ENCODE peak calls at places on chromosome 20, in seven cellular contexts. Z is right atrium auricular region, I is coronary artery, D is AG09309, E is fibroblast of lung, A is right lobe of liver, K is Panc1. C is an unnamed sample.

GRCh38 chr20:40993794-40994540 is 34.7 kb upstream of the TOP1 start:
- DNase-seq in Z (no peak), E (no peak), A (no peak), I (no peak), K (no peak), D (no peak), C (no peak)

GRCh38 chr20:13037727-13038126 is 29.0 kb downstream of the SPTLC3 start:
- DNase-seq in Z (no peak), I (no peak), E (no peak), K (no peak), D (no peak), A (no peak), C (no peak)

GRCh38 chr20:44017905-44018683 is 103.4 kb downstream of the TOX2 start:
- DNase-seq in A (no peak), Z (no peak), K (peak), D (peak), I (no peak), E (peak), C (peak)

GRCh38 chr20:42276718-42277117 is 658.5 kb upstream of the CHD6 start:
- DNase-seq in K (no peak), A (no peak), I (no peak), E (no peak), D (no peak), Z (no peak), C (no peak)

GRCh38 chr20:24235224-24235735 is 234.1 kb upstream of the SYNDIG1 start:
- DNase-seq in D (no peak), Z (no peak), A (no peak), K (no peak), E (peak), I (no peak), C (no peak)

GRCh38 chr20:4512891-4513550 is 208.7 kb upstream of the PRND start:
- DNase-seq in A (no peak), I (no peak), E (peak), Z (no peak), K (peak), D (peak), C (peak)

GRCh38 chr20:48461351-48461750 is 366.4 kb downstream of the PREX1 start:
- DNase-seq in E (no peak), I (no peak), A (no peak), D (no peak), K (no peak), Z (no peak), C (no peak)

GRCh38 chr20:13318871-13319521 is 97.9 kb downstream of the ISM1 start:
- DNase-seq in Z (no peak), I (no peak), D (no peak), A (no peak), K (no peak), E (no peak), C (no peak)

GRCh38 chr20:8639112-8639778 is 429.6 kb upstream of the PLCB4 start:
- DNase-seq in K (no peak), Z (no peak), D (no peak), A (no peak), I (no peak), E (no peak), C (no peak)

GRCh38 chr20:40805592-40805991 is 116.6 kb upstream of the MAFB start:
- DNase-seq in D (no peak), A (no peak), K (no peak), E (no peak), I (no peak), Z (no peak), C (no peak)

GRCh38 chr20:23655551-23656211 is 17.9 kb upstream of the CST3 start:
- DNase-seq in E (no peak), A (peak), Z (peak), K (no peak), I (no peak), D (no peak), C (no peak)

GRCh38 chr20:40868568-40869223 is 159.9 kb upstream of the TOP1 start:
- DNase-seq in E (peak), A (no peak), I (no peak), Z (peak), K (no peak), D (peak), C (peak)

GRCh38 chr20:1933465-1933870 is 38.3 kb downstream of the SIRPA start:
- DNase-seq in E (peak), Z (peak), K (no peak), D (peak), A (no peak), I (peak), C (peak)

GRCh38 chr20:48154040-48154439 is 368.8 kb upstream of the SULF2 start:
- DNase-seq in I (no peak), D (no peak), E (no peak), Z (no peak), K (no peak), A (no peak), C (no peak)

GRCh38 chr20:57526067-57526884 is 1.3 kb upstream of the CTCFL start:
- DNase-seq in I (no peak), K (no peak), A (peak), D (no peak), Z (no peak), E (no peak), C (no peak)

GRCh38 chr20:42886801-42887200 is 302.9 kb downstream of the PTPRT start:
- DNase-seq in A (no peak), Z (no peak), E (no peak), K (no peak), I (no peak), D (no peak), C (no peak)

GRCh38 chr20:61733891-61734732 is 331.6 kb downstream of the TAF4 start:
- DNase-seq in E (no peak), Z (no peak), K (no peak), I (no peak), D (no peak), A (peak), C (no peak)

GRCh38 chr20:16349518-16350295 is 223.5 kb downstream of the KIF16B start:
- DNase-seq in D (peak), E (peak), I (no peak), Z (no peak), K (no peak), A (no peak), C (peak)

GRCh38 chr20:17431621-17432364 is 99.4 kb downstream of the BFSP1 start:
- DNase-seq in D (peak), E (peak), K (peak), A (no peak), I (no peak), Z (no peak), C (peak)

GRCh38 chr20:43667341-43668132 is 623 bp downstream of the MYBL2 start:
- DNase-seq in K (no peak), E (peak), I (no peak), D (no peak), Z (no peak), A (no peak), C (no peak)

GRCh38 chr20:9235518-9235917 is 166.6 kb downstream of the PLCB4 start:
- DNase-seq in Z (no peak), A (no peak), D (peak), K (no peak), E (peak), I (no peak), C (peak)

GRCh38 chr20:47150403-47151152 is 205.9 kb downstream of the ZMYND8 start:
- DNase-seq in A (no peak), Z (peak), D (no peak), I (no peak), K (peak), E (peak), C (peak)

GRCh38 chr20:38871560-38871953 is 54.7 kb upstream of the FAM83D start:
- DNase-seq in E (no peak), D (no peak), K (no peak), A (no peak), Z (no peak), I (no peak), C (no peak)

GRCh38 chr20:38870733-38871559 is 55.3 kb upstream of the FAM83D start:
- DNase-seq in A (no peak), E (peak), Z (no peak), I (no peak), K (no peak), D (no peak), C (peak)

GRCh38 chr20:38873050-38873581 is 53.1 kb upstream of the FAM83D start:
- DNase-seq in E (no peak), A (no peak), K (no peak), I (no peak), Z (no peak), D (no peak), C (no peak)

GRCh38 chr20:38872036-38872435 is 54.2 kb upstream of the FAM83D start:
- DNase-seq in A (no peak), Z (no peak), K (no peak), E (no peak), D (no peak), I (no peak), C (no peak)

GRCh38 chr20:38872491-38873049 is 53.6 kb upstream of the FAM83D start:
- DNase-seq in Z (no peak), E (no peak), A (no peak), K (no peak), I (no peak), D (no peak), C (no peak)
- H3K4me3 ChIP-seq in Z (no peak), E (no peak), A (no peak), K (no peak), I (no peak), D (no peak), C (no peak)

GRCh38 chr20:45394221-45395113 is 13.6 kb upstream of the DBNDD2 start:
- DNase-seq in I (no peak), Z (peak), D (no peak), A (no peak), K (no peak), E (no peak), C (no peak)
- TF ChIP-seq CTCF in I (no peak), Z (no peak), D (no peak), A (no peak), K (no peak), E (no peak), C (no peak)

DNA sequence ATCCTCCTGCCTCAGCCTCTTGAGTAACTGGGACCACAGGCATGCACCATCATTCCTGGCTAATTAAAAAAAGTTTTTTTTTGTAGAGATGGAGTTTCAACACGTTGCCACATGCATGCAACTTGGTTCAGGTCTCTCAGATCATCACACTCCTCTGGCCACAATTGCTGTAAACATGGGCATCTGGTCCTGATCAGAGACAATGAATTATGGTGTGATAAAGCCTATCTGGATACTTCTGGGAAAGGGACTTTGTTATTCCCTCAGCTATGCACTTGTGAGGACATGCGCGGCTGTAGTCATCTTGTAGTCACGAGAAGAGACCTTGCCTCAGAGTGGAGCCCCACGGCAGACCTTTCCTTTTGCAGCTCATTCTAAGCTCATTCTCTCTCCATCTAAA is 210.9 kb upstream of the ZFP64 start:
- DNase-seq in Z (no peak), D (peak), E (no peak), K (no peak), I (no peak), A (no peak), C (no peak)
- H3K4me3 ChIP-seq in Z (no peak), D (no peak), E (no peak), K (no peak), I (no peak), A (no peak), C (no peak)

GRCh38 chr20:63280371-63280770 is 7.8 kb downstream of the ARFGAP1 start:
- DNase-seq in D (no peak), K (no peak), Z (no peak), I (no peak), A (no peak), E (no peak), C (no peak)

GRCh38 chr20:63282946-63283345 is 10.0 kb upstream of the COL20A1 start:
- DNase-seq in A (no peak), I (no peak), K (no peak), Z (no peak), D (no peak), E (no peak), C (no peak)

GRCh38 chr20:63281741-63282665 is 9.4 kb downstream of the ARFGAP1 start:
- DNase-seq in I (no peak), Z (no peak), D (no peak), A (no peak), E (no peak), K (no peak), C (no peak)

GRCh38 chr20:63279931-63280330 is 7.3 kb downstream of the ARFGAP1 start:
- DNase-seq in D (no peak), K (no peak), A (no peak), Z (no peak), I (no peak), E (no peak), C (no peak)

DNA sequence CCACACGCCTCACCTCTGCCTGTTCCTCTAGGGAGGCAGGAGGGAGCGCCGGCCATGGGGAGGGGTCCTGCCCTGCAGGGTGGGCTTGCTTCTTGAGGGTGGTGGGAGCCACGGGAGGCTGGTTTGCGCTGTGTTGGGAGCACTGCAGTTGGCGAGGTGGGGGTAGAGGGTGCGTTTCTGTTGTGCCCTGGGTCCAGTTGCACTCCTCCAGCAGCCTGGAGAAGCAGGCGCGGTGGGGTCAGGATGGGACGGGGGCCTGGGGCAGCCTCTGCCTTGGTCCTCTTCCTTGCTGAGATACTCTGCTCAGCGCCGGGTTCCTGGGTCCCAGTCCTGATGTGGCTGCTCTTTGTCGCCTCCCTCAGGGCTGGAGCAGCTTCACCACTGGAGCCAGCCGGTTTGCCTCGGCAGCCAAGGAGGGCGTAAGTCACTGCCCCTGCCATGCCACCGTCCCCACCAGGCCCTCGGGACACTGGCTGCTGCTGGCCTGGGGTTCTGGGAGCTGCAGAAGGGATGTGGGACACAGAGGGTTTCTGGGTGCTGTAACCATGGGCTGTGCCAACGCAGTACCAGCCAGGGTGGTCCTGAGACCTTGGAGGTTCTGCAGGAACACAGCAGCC is 8.4 kb downstream of the ARFGAP1 start:
- DNase-seq in Z (no peak), D (no peak), K (no peak), E (no peak), A (no peak), I (no peak), C (no peak)
- TF ChIP-seq CTCF in Z (no peak), D (peak), K (peak), E (peak), A (no peak), I (no peak), C (peak)

GRCh38 chr20:50655325-50655880 is 35.9 kb downstream of the RIPOR3 start:
- DNase-seq in I (peak), D (peak), Z (peak), K (no peak), A (peak), E (peak), C (peak)
- H3K4me3 ChIP-seq in I (peak), D (peak), Z (peak), K (no peak), A (peak), E (no peak), C (peak)

GRCh38 chr20:35134900-35135299 is 12.2 kb downstream of the EDEM2 start:
- DNase-seq in K (no peak), A (no peak), Z (no peak), I (no peak), D (no peak), E (no peak), C (no peak)

GRCh38 chr20:35133006-35133405 is 14.1 kb downstream of the EDEM2 start:
- DNase-seq in E (no peak), K (no peak), I (no peak), Z (no peak), A (no peak), D (no peak), C (no peak)

GRCh38 chr20:35133735-35134134 is 13.4 kb downstream of the EDEM2 start:
- DNase-seq in A (no peak), D (no peak), K (no peak), I (no peak), Z (no peak), E (no peak), C (no peak)

GRCh38 chr20:35134472-35134871 is 12.7 kb downstream of the EDEM2 start:
- DNase-seq in D (no peak), A (no peak), I (peak), Z (peak), K (no peak), E (peak), C (peak)

GRCh38 chr20:35135867-35136586 is 11.1 kb downstream of the EDEM2 start:
- DNase-seq in E (peak), I (peak), K (no peak), D (no peak), A (no peak), Z (peak), C (peak)
- TF ChIP-seq CTCF in E (no peak), I (no peak), K (no peak), D (no peak), A (no peak), Z (no peak), C (no peak)

GRCh38 chr20:58855506-58856314 is 3.2 kb downstream of the GNAS start:
- DNase-seq in Z (no peak), E (no peak), D (no peak), A (no peak), K (no peak), I (no peak), C (no peak)

GRCh38 chr20:58852559-58853271 is at the start of gene GNAS:
- DNase-seq in K (no peak), D (no peak), E (peak), A (peak), I (no peak), Z (no peak), C (peak)

GRCh38 chr20:58853466-58853865 is 950 bp downstream of the GNAS start:
- DNase-seq in K (no peak), D (no peak), Z (no peak), I (no peak), A (no peak), E (no peak), C (no peak)

GRCh38 chr20:58853976-58854637 is 1.6 kb downstream of the GNAS start:
- DNase-seq in E (no peak), K (no peak), A (no peak), I (no peak), Z (no peak), D (no peak), C (no peak)

DNA sequence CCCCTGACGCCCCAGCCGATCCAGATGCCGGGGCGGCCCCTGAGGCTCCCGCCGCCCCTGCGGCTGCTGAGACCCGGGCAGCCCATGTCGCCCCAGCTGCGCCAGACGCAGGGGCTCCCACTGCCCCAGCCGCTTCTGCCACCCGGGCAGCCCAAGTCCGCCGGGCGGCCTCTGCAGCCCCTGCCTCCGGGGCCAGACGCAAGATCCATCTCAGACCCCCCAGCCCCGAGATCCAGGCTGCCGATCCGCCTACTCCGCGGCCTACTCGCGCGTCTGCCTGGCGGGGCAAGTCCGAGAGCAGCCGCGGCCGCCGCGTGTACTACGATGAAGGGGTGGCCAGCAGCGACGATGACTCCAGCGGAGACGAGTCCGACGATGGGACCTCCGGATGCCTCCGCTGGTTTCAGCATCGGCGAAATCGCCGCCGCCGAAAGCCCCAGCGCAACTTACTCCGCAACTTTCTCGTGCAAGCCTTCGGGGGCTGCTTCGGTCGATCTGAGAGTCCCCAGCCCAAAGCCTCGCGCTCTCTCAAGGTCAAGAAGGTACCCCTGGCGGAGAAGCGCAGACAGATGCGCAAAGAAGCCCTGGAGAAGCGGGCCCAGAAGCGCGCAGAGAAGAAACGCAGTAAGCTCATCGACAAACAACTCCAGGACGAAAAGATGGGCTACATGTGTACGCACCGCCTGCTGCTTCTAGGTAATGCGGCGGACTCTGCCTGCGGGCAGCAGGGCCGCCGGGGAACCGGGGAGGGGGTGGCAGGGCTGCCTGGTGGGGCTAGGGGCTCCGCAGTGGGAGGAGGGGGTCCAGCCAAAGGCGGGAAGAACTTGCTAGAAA is 2.3 kb downstream of the GNAS start:
- DNase-seq in Z (no peak), K (no peak), I (no peak), A (no peak), D (no peak), E (no peak), C (no peak)
- H3K4me3 ChIP-seq in Z (peak), K (no peak), I (peak), A (no peak), D (peak), E (no peak), C (no peak)

GRCh38 chr20:59746155-59746554 is 141.8 kb downstream of the PHACTR3 start:
- DNase-seq in D (no peak), I (no peak), Z (no peak), E (no peak), A (no peak), K (no peak), C (no peak)

GRCh38 chr20:59743767-59744485 is 139.6 kb downstream of the PHACTR3 start:
- DNase-seq in A (no peak), E (no peak), Z (no peak), K (no peak), I (no peak), D (no peak), C (no peak)

GRCh38 chr20:59745201-59745600 is 140.9 kb downstream of the PHACTR3 start:
- DNase-seq in Z (no peak), I (no peak), E (no peak), K (no peak), A (no peak), D (no peak), C (no peak)

GRCh38 chr20:59745716-59746115 is 141.4 kb downstream of the PHACTR3 start:
- DNase-seq in E (no peak), Z (no peak), I (no peak), D (no peak), K (no peak), A (no peak), C (no peak)

DNA sequence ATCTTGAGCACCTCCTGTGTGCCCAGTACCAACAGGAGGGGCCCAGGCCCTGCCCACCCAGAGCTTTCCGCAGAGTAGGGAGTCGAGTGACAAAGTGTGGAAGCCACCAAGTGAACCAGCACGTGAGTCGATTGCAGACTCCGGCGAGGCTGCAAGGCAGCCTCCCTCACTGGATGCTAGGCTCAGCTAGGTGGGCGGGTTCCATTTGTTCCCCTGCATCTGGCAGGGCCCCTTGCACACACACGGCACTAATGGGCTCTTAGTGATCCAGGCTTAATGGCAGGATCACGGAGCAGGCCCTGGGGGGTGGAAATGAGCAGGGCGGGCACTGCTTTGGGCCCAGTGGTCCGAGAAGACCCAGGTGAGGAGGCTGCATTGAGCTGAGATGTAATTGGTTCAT is 140.4 kb downstream of the PHACTR3 start:
- DNase-seq in E (no peak), K (no peak), D (no peak), I (no peak), Z (no peak), A (no peak), C (no peak)
- TF ChIP-seq CTCF in E (no peak), K (no peak), D (no peak), I (no peak), Z (no peak), A (no peak), C (no peak)

GRCh38 chr20:22583773-22584629 is at the start of gene FOXA2:
- DNase-seq in K (no peak), D (no peak), A (peak), I (no peak), E (no peak), Z (no peak), C (no peak)
- H3K4me3 ChIP-seq in K (peak), D (no peak), A (peak), I (peak), E (no peak), Z (peak), C (no peak)

GRCh38 chr20:37758332-37758731 is 64.5 kb downstream of the CTNNBL1 start:
- DNase-seq in I (no peak), E (no peak), D (no peak), K (no peak), A (no peak), Z (no peak), C (no peak)
- TF ChIP-seq CTCF in I (no peak), E (peak), D (no peak), K (peak), A (no peak), Z (no peak), C (peak)